ENCODE peak calls at places on chromosomes 11 and 22, in six cellular contexts. One of them, this sample, is unnamed.

GRCh38 chr11:121328213-121328966 is 35.8 kb downstream of the SC5D start:
- DNase-seq in PC-3: no peak
- DNase-seq in pancreas: no peak
- DNase-seq in HCT116: no peak
- DNase-seq in HepG2: no peak
- DNase-seq in fibroblast of lung: no peak
- DNase-seq in this sample: no peak

GRCh38 chr11:72625746-72626636 is 48.2 kb downstream of the PDE2A start:
- DNase-seq in HepG2: peak; percentile 53
- DNase-seq in PC-3: no peak
- DNase-seq in HCT116: no peak
- DNase-seq in pancreas: peak; percentile 69
- DNase-seq in fibroblast of lung: no peak
- DNase-seq in this sample: no peak

GRCh38 chr11:57224537-57224936 is 12.5 kb downstream of the APLNR start:
- DNase-seq in PC-3: peak; percentile 56
- DNase-seq in HCT116: no peak
- DNase-seq in pancreas: no peak
- DNase-seq in fibroblast of lung: peak; percentile 61
- DNase-seq in HepG2: no peak
- DNase-seq in this sample: peak; percentile 50

GRCh38 chr11:21798216-21798615 is 394.7 kb upstream of the ANO5 start:
- DNase-seq in HCT116: no peak
- DNase-seq in fibroblast of lung: no peak
- DNase-seq in PC-3: no peak
- DNase-seq in pancreas: no peak
- DNase-seq in HepG2: no peak
- DNase-seq in this sample: no peak

GRCh38 chr22:20904008-20904979 is 12.9 kb upstream of the CRKL start:
- DNase-seq in fibroblast of lung: peak; percentile 96
- DNase-seq in HCT116: peak; percentile 22
- DNase-seq in pancreas: no peak
- DNase-seq in HepG2: peak; percentile 67
- DNase-seq in PC-3: peak; percentile 91
- DNase-seq in this sample: peak; percentile 97

GRCh38 chr11:117887431-117888139 is 11.1 kb upstream of the FXYD6 start:
- DNase-seq in pancreas: no peak
- DNase-seq in HCT116: no peak
- DNase-seq in PC-3: no peak
- DNase-seq in HepG2: no peak
- DNase-seq in fibroblast of lung: no peak
- DNase-seq in this sample: no peak

GRCh38 chr11:77407613-77408012 is 66.3 kb downstream of the PAK1 start:
- DNase-seq in HCT116: peak; percentile 51
- DNase-seq in PC-3: peak; percentile 99
- DNase-seq in fibroblast of lung: peak; percentile 90
- DNase-seq in HepG2: peak; percentile 56
- DNase-seq in pancreas: no peak
- DNase-seq in this sample: peak; percentile 89

GRCh38 chr22:45240810-45241631 is at the start of gene KIAA0930:
- DNase-seq in fibroblast of lung: peak; percentile 49
- DNase-seq in HCT116: peak; percentile 54
- DNase-seq in PC-3: peak; percentile 44
- DNase-seq in pancreas: peak; percentile 91
- DNase-seq in HepG2: peak; percentile 53
- DNase-seq in this sample: peak; percentile 88

GRCh38 chr11:72721689-72722049 is 30.5 kb downstream of the ARAP1 start:
- DNase-seq in HepG2: no peak
- DNase-seq in PC-3: no peak
- DNase-seq in HCT116: no peak
- DNase-seq in fibroblast of lung: no peak
- DNase-seq in pancreas: peak; percentile 74
- DNase-seq in this sample: peak; percentile 52

GRCh38 chr11:9838961-9839360 is 175.1 kb downstream of the SWAP70 start:
- DNase-seq in fibroblast of lung: peak; percentile 47
- DNase-seq in PC-3: peak; percentile 94
- DNase-seq in HepG2: no peak
- DNase-seq in HCT116: no peak
- DNase-seq in pancreas: no peak
- DNase-seq in this sample: no peak

GRCh38 chr11:61516191-61516590 is 7.6 kb downstream of the LRRC10B start:
- DNase-seq in fibroblast of lung: no peak
- DNase-seq in pancreas: no peak
- DNase-seq in HepG2: no peak
- DNase-seq in HCT116: no peak
- DNase-seq in PC-3: no peak
- DNase-seq in this sample: no peak

GRCh38 chr22:35334010-35334409 is 34.3 kb downstream of the TOM1 start:
- DNase-seq in pancreas: no peak
- DNase-seq in PC-3: no peak
- DNase-seq in fibroblast of lung: no peak
- DNase-seq in HCT116: no peak
- DNase-seq in HepG2: no peak
- DNase-seq in this sample: no peak

GRCh38 chr11:27663294-27663693 is 37.0 kb downstream of the BDNF start:
- DNase-seq in HCT116: no peak
- DNase-seq in pancreas: no peak
- DNase-seq in HepG2: no peak
- DNase-seq in fibroblast of lung: peak; percentile 21
- DNase-seq in PC-3: peak; percentile 32
- DNase-seq in this sample: no peak

GRCh38 chr11:102846292-102846691 is 2.9 kb upstream of the MMP3 start:
- DNase-seq in HepG2: no peak
- DNase-seq in PC-3: peak; percentile 74
- DNase-seq in pancreas: no peak
- DNase-seq in HCT116: no peak
- DNase-seq in fibroblast of lung: peak; percentile 59
- DNase-seq in this sample: no peak

GRCh38 chr11:67699521-67699920 is 25.1 kb upstream of the ALDH3B2 start:
- DNase-seq in HepG2: no peak
- DNase-seq in HCT116: no peak
- DNase-seq in pancreas: no peak
- DNase-seq in PC-3: peak; percentile 89
- DNase-seq in fibroblast of lung: peak; percentile 43
- DNase-seq in this sample: no peak

GRCh38 chr11:41316726-41317125 is 142.7 kb downstream of the LRRC4C start:
- DNase-seq in PC-3: no peak
- DNase-seq in fibroblast of lung: peak; percentile 95
- DNase-seq in pancreas: no peak
- DNase-seq in HCT116: no peak
- DNase-seq in HepG2: no peak
- DNase-seq in this sample: no peak

GRCh38 chr22:35630891-35631290 is 13.8 kb upstream of the MB start:
- DNase-seq in HCT116: no peak
- DNase-seq in fibroblast of lung: no peak
- DNase-seq in PC-3: no peak
- DNase-seq in HepG2: no peak
- DNase-seq in pancreas: peak; percentile 35
- DNase-seq in this sample: no peak

GRCh38 chr11:74806267-74806666 is 57.6 kb downstream of the RNF169 start:
- DNase-seq in PC-3: peak; percentile 51
- DNase-seq in HCT116: no peak
- DNase-seq in HepG2: peak; percentile 7
- DNase-seq in fibroblast of lung: no peak
- DNase-seq in pancreas: no peak
- DNase-seq in this sample: no peak

GRCh38 chr11:61777234-61778090 is 14.9 kb downstream of the TMEM258 start:
- DNase-seq in HepG2: no peak
- DNase-seq in fibroblast of lung: peak; percentile 11
- DNase-seq in PC-3: no peak
- DNase-seq in HCT116: no peak
- DNase-seq in pancreas: peak; percentile 89
- DNase-seq in this sample: peak; percentile 54

GRCh38 chr11:128198206-128198605 is 389.2 kb downstream of the ETS1 start:
- DNase-seq in pancreas: no peak
- DNase-seq in PC-3: no peak
- DNase-seq in HCT116: no peak
- DNase-seq in HepG2: no peak
- DNase-seq in fibroblast of lung: no peak
- DNase-seq in this sample: peak; percentile 29

GRCh38 chr11:70494559-70495350 is 96.4 kb downstream of the CTTN start:
- DNase-seq in fibroblast of lung: no peak
- DNase-seq in PC-3: no peak
- DNase-seq in HCT116: no peak
- DNase-seq in HepG2: no peak
- DNase-seq in pancreas: peak; percentile 44
- DNase-seq in this sample: no peak

GRCh38 chr11:1116666-1117390 is 40.9 kb upstream of the MUC5AC start:
- DNase-seq in fibroblast of lung: no peak
- DNase-seq in PC-3: no peak
- DNase-seq in HCT116: no peak
- DNase-seq in HepG2: no peak
- DNase-seq in pancreas: peak; percentile 51
- DNase-seq in this sample: no peak

GRCh38 chr22:19815093-19815822 is 39.4 kb downstream of the GNB1L start:
- DNase-seq in pancreas: no peak
- DNase-seq in HCT116: no peak
- DNase-seq in HepG2: no peak
- DNase-seq in fibroblast of lung: no peak
- DNase-seq in PC-3: no peak
- DNase-seq in this sample: no peak

GRCh38 chr22:39954584-39955055 is 5.6 kb upstream of the TMA7B start:
- DNase-seq in PC-3: peak; percentile 24
- DNase-seq in HCT116: no peak
- DNase-seq in pancreas: no peak
- DNase-seq in fibroblast of lung: peak; percentile 97
- DNase-seq in HepG2: peak; percentile 46
- DNase-seq in this sample: peak; percentile 68

GRCh38 chr11:129815596-129816461 is at the start of gene TMEM45B:
- DNase-seq in HCT116: no peak
- DNase-seq in HepG2: no peak
- DNase-seq in PC-3: peak; percentile 66
- DNase-seq in pancreas: peak; percentile 82
- DNase-seq in fibroblast of lung: no peak
- DNase-seq in this sample: no peak

GRCh38 chr11:123174196-123175183 is 20.6 kb downstream of the CLMP start:
- DNase-seq in pancreas: no peak
- DNase-seq in PC-3: peak; percentile 97
- DNase-seq in HepG2: no peak
- DNase-seq in HCT116: no peak
- DNase-seq in fibroblast of lung: peak; percentile 98
- DNase-seq in this sample: peak; percentile 97

GRCh38 chr22:40237788-40238424 is 60.2 kb downstream of the TNRC6B start:
- DNase-seq in HCT116: no peak
- DNase-seq in PC-3: no peak
- DNase-seq in pancreas: no peak
- DNase-seq in HepG2: no peak
- DNase-seq in fibroblast of lung: no peak
- DNase-seq in this sample: no peak

GRCh38 chr11:31529189-31529588 is 19.6 kb downstream of the ELP4 start:
- DNase-seq in PC-3: no peak
- DNase-seq in pancreas: no peak
- DNase-seq in fibroblast of lung: no peak
- DNase-seq in HCT116: no peak
- DNase-seq in HepG2: no peak
- DNase-seq in this sample: no peak

GRCh38 chr11:120109531-120109930 is 28.4 kb downstream of the TRIM29 start:
- DNase-seq in HepG2: no peak
- DNase-seq in HCT116: no peak
- DNase-seq in PC-3: no peak
- DNase-seq in pancreas: no peak
- DNase-seq in fibroblast of lung: no peak
- DNase-seq in this sample: no peak

GRCh38 chr11:126313826-126314225 is 10.0 kb downstream of the DCPS start:
- DNase-seq in HCT116: no peak
- DNase-seq in PC-3: no peak
- DNase-seq in pancreas: peak; percentile 15
- DNase-seq in HepG2: no peak
- DNase-seq in fibroblast of lung: no peak
- DNase-seq in this sample: no peak

GRCh38 chr11:134664447-134664846 is 252.4 kb upstream of the B3GAT1 start:
- DNase-seq in PC-3: no peak
- DNase-seq in HepG2: no peak
- DNase-seq in HCT116: no peak
- DNase-seq in fibroblast of lung: no peak
- DNase-seq in pancreas: no peak
- DNase-seq in this sample: no peak

GRCh38 chr22:23215294-23216204 is 35.2 kb downstream of the BCR start:
- DNase-seq in HCT116: no peak
- DNase-seq in fibroblast of lung: peak; percentile 57
- DNase-seq in HepG2: no peak
- DNase-seq in PC-3: peak; percentile 46
- DNase-seq in pancreas: peak; percentile 50
- DNase-seq in this sample: peak; percentile 56

GRCh38 chr22:50305393-50305657 is 2.1 kb downstream of the PLXNB2 start:
- DNase-seq in HepG2: no peak
- DNase-seq in fibroblast of lung: no peak
- DNase-seq in HCT116: no peak
- DNase-seq in pancreas: no peak
- DNase-seq in PC-3: no peak
- DNase-seq in this sample: no peak
- H3K4me3 ChIP-seq in HepG2: peak overlapping the region; percentile 95
- H3K4me3 ChIP-seq in fibroblast of lung: peak overlapping the region; percentile 76
- H3K4me3 ChIP-seq in HCT116: peak overlapping the region; percentile 70
- H3K4me3 ChIP-seq in pancreas: peak overlapping the region; percentile 88
- H3K4me3 ChIP-seq in PC-3: peak overlapping the region; percentile 88
- H3K4me3 ChIP-seq in this sample: peak overlapping the region; percentile 82

GRCh38 chr22:47515384-47516125 is 753.1 kb downstream of the TBC1D22A start:
- DNase-seq in HepG2: no peak
- DNase-seq in PC-3: peak; percentile 4
- DNase-seq in HCT116: no peak
- DNase-seq in fibroblast of lung: no peak
- DNase-seq in pancreas: no peak
- DNase-seq in this sample: no peak

GRCh38 chr22:47512617-47513016 is 750.2 kb downstream of the TBC1D22A start:
- DNase-seq in fibroblast of lung: no peak
- DNase-seq in pancreas: no peak
- DNase-seq in HCT116: no peak
- DNase-seq in PC-3: no peak
- DNase-seq in HepG2: no peak
- DNase-seq in this sample: no peak

GRCh38 chr22:47517062-47517461 is 754.6 kb downstream of the TBC1D22A start:
- DNase-seq in PC-3: no peak
- DNase-seq in pancreas: no peak
- DNase-seq in fibroblast of lung: no peak
- DNase-seq in HCT116: no peak
- DNase-seq in HepG2: no peak
- DNase-seq in this sample: no peak
- H3K9me3 ChIP-seq in PC-3: no peaks in the 10 kb centered on the region
- H3K9me3 ChIP-seq in pancreas: no peaks in the 10 kb centered on the region
- H3K9me3 ChIP-seq in fibroblast of lung: no peaks in the 10 kb centered on the region
- H3K9me3 ChIP-seq in HCT116: no peaks in the 10 kb centered on the region
- H3K9me3 ChIP-seq in HepG2: peaks cover 7% of the 10 kb centered on the region
- H3K9me3 ChIP-seq in this sample: no peaks in the 10 kb centered on the region

DNA sequence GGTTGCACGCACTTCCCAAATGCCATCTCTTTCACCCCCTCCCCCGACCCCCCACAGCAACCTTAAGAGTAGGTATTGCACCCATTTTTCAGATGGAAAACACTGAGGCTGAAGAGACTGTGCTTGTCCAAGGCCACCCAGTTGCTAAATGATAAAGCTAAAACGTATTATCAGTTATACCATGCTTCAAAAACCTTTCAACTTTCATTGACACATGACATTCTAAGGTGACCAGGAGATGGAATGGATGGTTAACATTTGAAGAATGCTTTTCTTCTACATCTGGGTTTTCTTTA is 4.0 kb downstream of the TIMP3 start:
- DNase-seq in HCT116: no peak
- DNase-seq in PC-3: no peak
- DNase-seq in pancreas: no peak
- DNase-seq in fibroblast of lung: no peak
- DNase-seq in HepG2: no peak
- DNase-seq in this sample: no peak
- H3K4me3 ChIP-seq in HCT116: no peak overlapping the region
- H3K4me3 ChIP-seq in PC-3: no peak overlapping the region
- H3K4me3 ChIP-seq in pancreas: no peak overlapping the region
- H3K4me3 ChIP-seq in fibroblast of lung: peak overlapping the region; percentile 97
- H3K4me3 ChIP-seq in HepG2: no peak overlapping the region
- H3K4me3 ChIP-seq in this sample: peak overlapping the region; percentile 82

GRCh38 chr22:47587861-47588582 is 825.6 kb downstream of the TBC1D22A start:
- DNase-seq in PC-3: no peak
- DNase-seq in fibroblast of lung: no peak
- DNase-seq in HepG2: no peak
- DNase-seq in HCT116: no peak
- DNase-seq in pancreas: no peak
- DNase-seq in this sample: no peak
- H3K9me3 ChIP-seq in PC-3: no peaks in the 10 kb centered on the region
- H3K9me3 ChIP-seq in fibroblast of lung: no peaks in the 10 kb centered on the region
- H3K9me3 ChIP-seq in HepG2: peaks cover 14% of the 10 kb centered on the region
- H3K9me3 ChIP-seq in HCT116: no peaks in the 10 kb centered on the region
- H3K9me3 ChIP-seq in pancreas: no peaks in the 10 kb centered on the region
- H3K9me3 ChIP-seq in this sample: peaks cover 4% of the 10 kb centered on the region

This sample was measured in adipocyte.